ENCODE peak calls at places on chromosomes 5 and 9, in ten cellular contexts. One of them, this sample, is unnamed.
A peak's percentile ranks its signal among the peaks of the same experiment; 100 is the strongest.

GRCh38 chr5:173278641-173279040 is 43.6 kb upstream of the NKX2-5 start:
- DNase-seq in BJ: no peak
- DNase-seq in AG04450: no peak
- DNase-seq in astrocyte of the cerebellum: no peak
- DNase-seq in activated naive CD8-positive, alpha-beta T cell treated with anti-CD3 and anti-CD28 coated beads for 36 hours: no peak
- DNase-seq in C1 segment of cervical spinal cord: no peak
- DNase-seq in mucosa of gallbladder: no peak
- DNase-seq in lower lobe of right lung: no peak
- DNase-seq in kidney tubule cell: no peak
- DNase-seq in OCI-LY7: no peak
- DNase-seq in this sample: no peak

GRCh38 chr9:83444110-83444509 is 94.1 kb downstream of the FRMD3 start:
- DNase-seq in BJ: no peak
- DNase-seq in AG04450: no peak
- DNase-seq in astrocyte of the cerebellum: no peak
- DNase-seq in activated naive CD8-positive, alpha-beta T cell treated with anti-CD3 and anti-CD28 coated beads for 36 hours: no peak
- DNase-seq in C1 segment of cervical spinal cord: no peak
- DNase-seq in mucosa of gallbladder: no peak
- DNase-seq in lower lobe of right lung: no peak
- DNase-seq in kidney tubule cell: peak; percentile 19
- DNase-seq in OCI-LY7: no peak
- DNase-seq in this sample: no peak

GRCh38 chr5:77266291-77266690 is 55.8 kb downstream of the PDE8B start:
- DNase-seq in BJ: no peak
- DNase-seq in AG04450: no peak
- DNase-seq in astrocyte of the cerebellum: no peak
- DNase-seq in activated naive CD8-positive, alpha-beta T cell treated with anti-CD3 and anti-CD28 coated beads for 36 hours: no peak
- DNase-seq in C1 segment of cervical spinal cord: no peak
- DNase-seq in mucosa of gallbladder: no peak
- DNase-seq in lower lobe of right lung: no peak
- DNase-seq in kidney tubule cell: no peak
- DNase-seq in OCI-LY7: no peak
- DNase-seq in this sample: no peak

GRCh38 chr9:127583605-127584053 is 28.4 kb upstream of the STXBP1 start:
- DNase-seq in BJ: no peak
- DNase-seq in AG04450: no peak
- DNase-seq in astrocyte of the cerebellum: no peak
- DNase-seq in activated naive CD8-positive, alpha-beta T cell treated with anti-CD3 and anti-CD28 coated beads for 36 hours: no peak
- DNase-seq in C1 segment of cervical spinal cord: no peak
- DNase-seq in mucosa of gallbladder: no peak
- DNase-seq in lower lobe of right lung: no peak
- DNase-seq in kidney tubule cell: peak; percentile 69
- DNase-seq in OCI-LY7: no peak
- DNase-seq in this sample: no peak

GRCh38 chr5:157026789-157027424 is 32.0 kb downstream of the HAVCR1 start:
- DNase-seq in BJ: no peak
- DNase-seq in AG04450: no peak
- DNase-seq in astrocyte of the cerebellum: no peak
- DNase-seq in activated naive CD8-positive, alpha-beta T cell treated with anti-CD3 and anti-CD28 coated beads for 36 hours: no peak
- DNase-seq in C1 segment of cervical spinal cord: no peak
- DNase-seq in mucosa of gallbladder: no peak
- DNase-seq in lower lobe of right lung: no peak
- DNase-seq in kidney tubule cell: peak; percentile 60
- DNase-seq in OCI-LY7: peak; percentile 64
- DNase-seq in this sample: peak; percentile 4

GRCh38 chr5:159051431-159052281 is 48.1 kb downstream of the EBF1 start:
- DNase-seq in BJ: no peak
- DNase-seq in AG04450: no peak
- DNase-seq in astrocyte of the cerebellum: no peak
- DNase-seq in activated naive CD8-positive, alpha-beta T cell treated with anti-CD3 and anti-CD28 coated beads for 36 hours: peak; percentile 8
- DNase-seq in C1 segment of cervical spinal cord: no peak
- DNase-seq in mucosa of gallbladder: peak; percentile 29
- DNase-seq in lower lobe of right lung: peak; percentile 57
- DNase-seq in kidney tubule cell: peak; percentile 8
- DNase-seq in OCI-LY7: peak; percentile 73
- DNase-seq in this sample: no peak

GRCh38 chr9:130443840-130444492 is 795 bp upstream of the ASS1 start:
- DNase-seq in BJ: no peak
- DNase-seq in AG04450: no peak
- DNase-seq in astrocyte of the cerebellum: no peak
- DNase-seq in activated naive CD8-positive, alpha-beta T cell treated with anti-CD3 and anti-CD28 coated beads for 36 hours: no peak
- DNase-seq in C1 segment of cervical spinal cord: no peak
- DNase-seq in mucosa of gallbladder: no peak
- DNase-seq in lower lobe of right lung: no peak
- DNase-seq in kidney tubule cell: no peak
- DNase-seq in OCI-LY7: no peak
- DNase-seq in this sample: no peak

GRCh38 chr9:116142706-116143492 is 10.7 kb upstream of the PAPPA start:
- DNase-seq in BJ: no peak
- DNase-seq in AG04450: no peak
- DNase-seq in astrocyte of the cerebellum: no peak
- DNase-seq in activated naive CD8-positive, alpha-beta T cell treated with anti-CD3 and anti-CD28 coated beads for 36 hours: no peak
- DNase-seq in C1 segment of cervical spinal cord: no peak
- DNase-seq in mucosa of gallbladder: no peak
- DNase-seq in lower lobe of right lung: no peak
- DNase-seq in kidney tubule cell: no peak
- DNase-seq in OCI-LY7: no peak
- DNase-seq in this sample: no peak

GRCh38 chr5:111132731-111133435 is 40.7 kb downstream of the WDR36 start:
- DNase-seq in BJ: no peak
- DNase-seq in AG04450: no peak
- DNase-seq in astrocyte of the cerebellum: no peak
- DNase-seq in activated naive CD8-positive, alpha-beta T cell treated with anti-CD3 and anti-CD28 coated beads for 36 hours: no peak
- DNase-seq in C1 segment of cervical spinal cord: no peak
- DNase-seq in mucosa of gallbladder: no peak
- DNase-seq in lower lobe of right lung: no peak
- DNase-seq in kidney tubule cell: no peak
- DNase-seq in OCI-LY7: no peak
- DNase-seq in this sample: no peak

GRCh38 chr9:89678394-89679005 is 73.7 kb downstream of the GADD45G start:
- DNase-seq in BJ: no peak
- DNase-seq in AG04450: no peak
- DNase-seq in astrocyte of the cerebellum: no peak
- DNase-seq in activated naive CD8-positive, alpha-beta T cell treated with anti-CD3 and anti-CD28 coated beads for 36 hours: no peak
- DNase-seq in C1 segment of cervical spinal cord: no peak
- DNase-seq in mucosa of gallbladder: no peak
- DNase-seq in lower lobe of right lung: no peak
- DNase-seq in kidney tubule cell: no peak
- DNase-seq in OCI-LY7: no peak
- DNase-seq in this sample: no peak

GRCh38 chr5:11273180-11273882 is 512.3 kb upstream of the DAP start:
- DNase-seq in BJ: no peak
- DNase-seq in AG04450: no peak
- DNase-seq in astrocyte of the cerebellum: no peak
- DNase-seq in activated naive CD8-positive, alpha-beta T cell treated with anti-CD3 and anti-CD28 coated beads for 36 hours: no peak
- DNase-seq in C1 segment of cervical spinal cord: no peak
- DNase-seq in mucosa of gallbladder: no peak
- DNase-seq in lower lobe of right lung: no peak
- DNase-seq in kidney tubule cell: no peak
- DNase-seq in OCI-LY7: no peak
- DNase-seq in this sample: no peak

GRCh38 chr5:128895122-128895521 is 70.2 kb upstream of the SLC27A6 start:
- DNase-seq in BJ: no peak
- DNase-seq in AG04450: no peak
- DNase-seq in astrocyte of the cerebellum: no peak
- DNase-seq in activated naive CD8-positive, alpha-beta T cell treated with anti-CD3 and anti-CD28 coated beads for 36 hours: no peak
- DNase-seq in C1 segment of cervical spinal cord: no peak
- DNase-seq in mucosa of gallbladder: no peak
- DNase-seq in lower lobe of right lung: no peak
- DNase-seq in kidney tubule cell: no peak
- DNase-seq in OCI-LY7: no peak
- DNase-seq in this sample: no peak

GRCh38 chr5:2899311-2899710 is 147.8 kb upstream of the IRX2 start:
- DNase-seq in BJ: no peak
- DNase-seq in AG04450: no peak
- DNase-seq in astrocyte of the cerebellum: no peak
- DNase-seq in activated naive CD8-positive, alpha-beta T cell treated with anti-CD3 and anti-CD28 coated beads for 36 hours: no peak
- DNase-seq in C1 segment of cervical spinal cord: no peak
- DNase-seq in mucosa of gallbladder: no peak
- DNase-seq in lower lobe of right lung: no peak
- DNase-seq in kidney tubule cell: no peak
- DNase-seq in OCI-LY7: no peak
- DNase-seq in this sample: no peak

GRCh38 chr5:158897444-158898160 is 202.1 kb downstream of the EBF1 start:
- DNase-seq in BJ: no peak
- DNase-seq in AG04450: no peak
- DNase-seq in astrocyte of the cerebellum: no peak
- DNase-seq in activated naive CD8-positive, alpha-beta T cell treated with anti-CD3 and anti-CD28 coated beads for 36 hours: no peak
- DNase-seq in C1 segment of cervical spinal cord: no peak
- DNase-seq in mucosa of gallbladder: no peak
- DNase-seq in lower lobe of right lung: no peak
- DNase-seq in kidney tubule cell: no peak
- DNase-seq in OCI-LY7: no peak
- DNase-seq in this sample: no peak

GRCh38 chr9:71863652-71864051 is 47.3 kb downstream of the ABHD17B start:
- DNase-seq in BJ: no peak
- DNase-seq in AG04450: peak; percentile 16
- DNase-seq in astrocyte of the cerebellum: peak; percentile 1
- DNase-seq in activated naive CD8-positive, alpha-beta T cell treated with anti-CD3 and anti-CD28 coated beads for 36 hours: no peak
- DNase-seq in C1 segment of cervical spinal cord: no peak
- DNase-seq in mucosa of gallbladder: no peak
- DNase-seq in lower lobe of right lung: no peak
- DNase-seq in kidney tubule cell: no peak
- DNase-seq in OCI-LY7: no peak
- DNase-seq in this sample: no peak

GRCh38 chr5:157689942-157690689 is 18.8 kb downstream of the C5orf52 start:
- DNase-seq in BJ: no peak
- DNase-seq in AG04450: no peak
- DNase-seq in astrocyte of the cerebellum: no peak
- DNase-seq in activated naive CD8-positive, alpha-beta T cell treated with anti-CD3 and anti-CD28 coated beads for 36 hours: peak; percentile 38
- DNase-seq in C1 segment of cervical spinal cord: no peak
- DNase-seq in mucosa of gallbladder: no peak
- DNase-seq in lower lobe of right lung: no peak
- DNase-seq in kidney tubule cell: no peak
- DNase-seq in OCI-LY7: no peak
- DNase-seq in this sample: no peak

GRCh38 chr5:110956280-110956912 is 115.1 kb upstream of the TSLP start:
- DNase-seq in BJ: no peak
- DNase-seq in AG04450: no peak
- DNase-seq in astrocyte of the cerebellum: no peak
- DNase-seq in activated naive CD8-positive, alpha-beta T cell treated with anti-CD3 and anti-CD28 coated beads for 36 hours: no peak
- DNase-seq in C1 segment of cervical spinal cord: no peak
- DNase-seq in mucosa of gallbladder: no peak
- DNase-seq in lower lobe of right lung: peak; percentile 33
- DNase-seq in kidney tubule cell: no peak
- DNase-seq in OCI-LY7: no peak
- DNase-seq in this sample: no peak

GRCh38 chr9:91840469-91840868 is 109.6 kb downstream of the ROR2 start:
- DNase-seq in BJ: no peak
- DNase-seq in AG04450: no peak
- DNase-seq in astrocyte of the cerebellum: no peak
- DNase-seq in activated naive CD8-positive, alpha-beta T cell treated with anti-CD3 and anti-CD28 coated beads for 36 hours: no peak
- DNase-seq in C1 segment of cervical spinal cord: no peak
- DNase-seq in mucosa of gallbladder: no peak
- DNase-seq in lower lobe of right lung: no peak
- DNase-seq in kidney tubule cell: no peak
- DNase-seq in OCI-LY7: no peak
- DNase-seq in this sample: no peak

GRCh38 chr9:2815661-2816060 is 28.2 kb downstream of the PUM3 start:
- DNase-seq in BJ: no peak
- DNase-seq in AG04450: no peak
- DNase-seq in astrocyte of the cerebellum: no peak
- DNase-seq in activated naive CD8-positive, alpha-beta T cell treated with anti-CD3 and anti-CD28 coated beads for 36 hours: no peak
- DNase-seq in C1 segment of cervical spinal cord: no peak
- DNase-seq in mucosa of gallbladder: no peak
- DNase-seq in lower lobe of right lung: no peak
- DNase-seq in kidney tubule cell: no peak
- DNase-seq in OCI-LY7: no peak
- DNase-seq in this sample: no peak

GRCh38 chr9:17293685-17294084 is 158.8 kb downstream of the CNTLN start:
- DNase-seq in BJ: no peak
- DNase-seq in AG04450: no peak
- DNase-seq in astrocyte of the cerebellum: no peak
- DNase-seq in activated naive CD8-positive, alpha-beta T cell treated with anti-CD3 and anti-CD28 coated beads for 36 hours: no peak
- DNase-seq in C1 segment of cervical spinal cord: no peak
- DNase-seq in mucosa of gallbladder: no peak
- DNase-seq in lower lobe of right lung: no peak
- DNase-seq in kidney tubule cell: no peak
- DNase-seq in OCI-LY7: no peak
- DNase-seq in this sample: no peak

GRCh38 chr5:77828445-77828844 is 52.3 kb upstream of the TBCA start:
- DNase-seq in BJ: no peak
- DNase-seq in AG04450: no peak
- DNase-seq in astrocyte of the cerebellum: no peak
- DNase-seq in activated naive CD8-positive, alpha-beta T cell treated with anti-CD3 and anti-CD28 coated beads for 36 hours: no peak
- DNase-seq in C1 segment of cervical spinal cord: no peak
- DNase-seq in mucosa of gallbladder: no peak
- DNase-seq in lower lobe of right lung: no peak
- DNase-seq in kidney tubule cell: no peak
- DNase-seq in OCI-LY7: no peak
- DNase-seq in this sample: no peak

GRCh38 chr9:125133403-125134316 is 9.7 kb downstream of the SCAI start:
- DNase-seq in BJ: no peak
- DNase-seq in AG04450: no peak
- DNase-seq in astrocyte of the cerebellum: no peak
- DNase-seq in activated naive CD8-positive, alpha-beta T cell treated with anti-CD3 and anti-CD28 coated beads for 36 hours: no peak
- DNase-seq in C1 segment of cervical spinal cord: no peak
- DNase-seq in mucosa of gallbladder: no peak
- DNase-seq in lower lobe of right lung: no peak
- DNase-seq in kidney tubule cell: no peak
- DNase-seq in OCI-LY7: no peak
- DNase-seq in this sample: no peak

GRCh38 chr9:133191989-133192388 is 17.1 kb downstream of the OBP2B start:
- DNase-seq in BJ: no peak
- DNase-seq in AG04450: no peak
- DNase-seq in astrocyte of the cerebellum: no peak
- DNase-seq in activated naive CD8-positive, alpha-beta T cell treated with anti-CD3 and anti-CD28 coated beads for 36 hours: no peak
- DNase-seq in C1 segment of cervical spinal cord: no peak
- DNase-seq in mucosa of gallbladder: no peak
- DNase-seq in lower lobe of right lung: no peak
- DNase-seq in kidney tubule cell: no peak
- DNase-seq in OCI-LY7: no peak
- DNase-seq in this sample: no peak

GRCh38 chr9:5698004-5698403 is 69.1 kb downstream of the RIC1 start:
- DNase-seq in BJ: no peak
- DNase-seq in AG04450: no peak
- DNase-seq in astrocyte of the cerebellum: no peak
- DNase-seq in activated naive CD8-positive, alpha-beta T cell treated with anti-CD3 and anti-CD28 coated beads for 36 hours: no peak
- DNase-seq in C1 segment of cervical spinal cord: no peak
- DNase-seq in mucosa of gallbladder: no peak
- DNase-seq in lower lobe of right lung: no peak
- DNase-seq in kidney tubule cell: no peak
- DNase-seq in OCI-LY7: no peak
- DNase-seq in this sample: no peak

GRCh38 chr9:89444212-89444611 is 53.7 kb downstream of the SEMA4D start:
- DNase-seq in BJ: no peak
- DNase-seq in AG04450: no peak
- DNase-seq in astrocyte of the cerebellum: no peak
- DNase-seq in activated naive CD8-positive, alpha-beta T cell treated with anti-CD3 and anti-CD28 coated beads for 36 hours: peak; percentile 68
- DNase-seq in C1 segment of cervical spinal cord: no peak
- DNase-seq in mucosa of gallbladder: no peak
- DNase-seq in lower lobe of right lung: no peak
- DNase-seq in kidney tubule cell: no peak
- DNase-seq in OCI-LY7: no peak
- DNase-seq in this sample: no peak

GRCh38 chr9:125442471-125442870 is 180.8 kb downstream of the GAPVD1 start:
- DNase-seq in BJ: no peak
- DNase-seq in AG04450: no peak
- DNase-seq in astrocyte of the cerebellum: no peak
- DNase-seq in activated naive CD8-positive, alpha-beta T cell treated with anti-CD3 and anti-CD28 coated beads for 36 hours: no peak
- DNase-seq in C1 segment of cervical spinal cord: no peak
- DNase-seq in mucosa of gallbladder: no peak
- DNase-seq in lower lobe of right lung: no peak
- DNase-seq in kidney tubule cell: no peak
- DNase-seq in OCI-LY7: no peak
- DNase-seq in this sample: no peak

GRCh38 chr5:135843571-135844337 is 9.3 kb downstream of the SLC25A48 start:
- DNase-seq in BJ: no peak
- DNase-seq in AG04450: no peak
- DNase-seq in astrocyte of the cerebellum: no peak
- DNase-seq in activated naive CD8-positive, alpha-beta T cell treated with anti-CD3 and anti-CD28 coated beads for 36 hours: no peak
- DNase-seq in C1 segment of cervical spinal cord: peak; percentile 63
- DNase-seq in mucosa of gallbladder: peak; percentile 81
- DNase-seq in lower lobe of right lung: no peak
- DNase-seq in kidney tubule cell: peak; percentile 54
- DNase-seq in OCI-LY7: no peak
- DNase-seq in this sample: no peak

GRCh38 chr5:139637438-139638089 is 10.6 kb upstream of the CXXC5 start:
- DNase-seq in BJ: no peak
- DNase-seq in AG04450: no peak
- DNase-seq in astrocyte of the cerebellum: no peak
- DNase-seq in activated naive CD8-positive, alpha-beta T cell treated with anti-CD3 and anti-CD28 coated beads for 36 hours: peak; percentile 71
- DNase-seq in C1 segment of cervical spinal cord: peak; percentile 78
- DNase-seq in mucosa of gallbladder: peak; percentile 89
- DNase-seq in lower lobe of right lung: peak; percentile 86
- DNase-seq in kidney tubule cell: peak; percentile 76
- DNase-seq in OCI-LY7: peak; percentile 80
- DNase-seq in this sample: no peak

This sample was measured in kidney glomerular epithelial cell.